ENCODE peak calls at places on chromosomes 1 and 21, in eight cellular contexts. One of them, this sample, is unnamed.

GRCh38 chr1:14590781-14591180 is 7.7 kb upstream of the KAZN start:
- ATAC-seq in activated CD8-positive, alpha-beta memory T cell treated with anti-CD3 and anti-CD28 coated beads, Interleukin-2, amount 10 ng/mL, durations not matched to agents 7 days and 5 days: no peak
- ATAC-seq in foreskin keratinocyte: no peak
- ATAC-seq in K562: peak; percentile 64
- ATAC-seq in HCT116: no peak
- ATAC-seq in naive thymus-derived CD4-positive, alpha-beta T cell: no peak
- ATAC-seq in activated T-cell treated with anti-CD3 and anti-CD28 coated beads, Interleukin-2, amount 50 U/mL, for 4 hours: no peak
- ATAC-seq in T-helper 17 cell: no peak
- ATAC-seq in this sample: no peak

GRCh38 chr1:94926365-94926914 is 470 bp downstream of the CNN3 start:
- ATAC-seq in activated T-cell treated with anti-CD3 and anti-CD28 coated beads, Interleukin-2, amount 50 U/mL, for 4 hours: peak; percentile 44
- ATAC-seq in K562: no peak
- ATAC-seq in activated CD8-positive, alpha-beta memory T cell treated with anti-CD3 and anti-CD28 coated beads, Interleukin-2, amount 10 ng/mL, durations not matched to agents 7 days and 5 days: peak; percentile 52
- ATAC-seq in foreskin keratinocyte: peak; percentile 47
- ATAC-seq in naive thymus-derived CD4-positive, alpha-beta T cell: peak; percentile 30
- ATAC-seq in HCT116: peak; percentile 56
- ATAC-seq in T-helper 17 cell: peak; percentile 19
- ATAC-seq in this sample: peak; percentile 69

GRCh38 chr1:210223174-210223904 is 9.3 kb upstream of the SERTAD4 start:
- ATAC-seq in K562: no peak
- ATAC-seq in activated T-cell treated with anti-CD3 and anti-CD28 coated beads, Interleukin-2, amount 50 U/mL, for 4 hours: no peak
- ATAC-seq in naive thymus-derived CD4-positive, alpha-beta T cell: no peak
- ATAC-seq in foreskin keratinocyte: no peak
- ATAC-seq in HCT116: no peak
- ATAC-seq in T-helper 17 cell: no peak
- ATAC-seq in activated CD8-positive, alpha-beta memory T cell treated with anti-CD3 and anti-CD28 coated beads, Interleukin-2, amount 10 ng/mL, durations not matched to agents 7 days and 5 days: no peak
- ATAC-seq in this sample: peak; percentile 22

GRCh38 chr1:204391629-204392028 is 20.0 kb downstream of the PPP1R15B start:
- ATAC-seq in activated T-cell treated with anti-CD3 and anti-CD28 coated beads, Interleukin-2, amount 50 U/mL, for 4 hours: no peak
- ATAC-seq in K562: no peak
- ATAC-seq in foreskin keratinocyte: no peak
- ATAC-seq in naive thymus-derived CD4-positive, alpha-beta T cell: no peak
- ATAC-seq in HCT116: no peak
- ATAC-seq in T-helper 17 cell: no peak
- ATAC-seq in activated CD8-positive, alpha-beta memory T cell treated with anti-CD3 and anti-CD28 coated beads, Interleukin-2, amount 10 ng/mL, durations not matched to agents 7 days and 5 days: no peak
- ATAC-seq in this sample: no peak

GRCh38 chr1:114492978-114493377 is 18.0 kb downstream of the TRIM33 start:
- ATAC-seq in T-helper 17 cell: no peak
- ATAC-seq in activated T-cell treated with anti-CD3 and anti-CD28 coated beads, Interleukin-2, amount 50 U/mL, for 4 hours: no peak
- ATAC-seq in K562: no peak
- ATAC-seq in activated CD8-positive, alpha-beta memory T cell treated with anti-CD3 and anti-CD28 coated beads, Interleukin-2, amount 10 ng/mL, durations not matched to agents 7 days and 5 days: no peak
- ATAC-seq in naive thymus-derived CD4-positive, alpha-beta T cell: no peak
- ATAC-seq in foreskin keratinocyte: no peak
- ATAC-seq in HCT116: no peak
- ATAC-seq in this sample: no peak

GRCh38 chr21:39016740-39017315 is 166.4 kb downstream of the PSMG1 start:
- ATAC-seq in HCT116: no peak
- ATAC-seq in activated T-cell treated with anti-CD3 and anti-CD28 coated beads, Interleukin-2, amount 50 U/mL, for 4 hours: no peak
- ATAC-seq in activated CD8-positive, alpha-beta memory T cell treated with anti-CD3 and anti-CD28 coated beads, Interleukin-2, amount 10 ng/mL, durations not matched to agents 7 days and 5 days: no peak
- ATAC-seq in naive thymus-derived CD4-positive, alpha-beta T cell: peak; percentile 84
- ATAC-seq in foreskin keratinocyte: no peak
- ATAC-seq in K562: no peak
- ATAC-seq in T-helper 17 cell: peak; percentile 41
- ATAC-seq in this sample: peak; percentile 77

GRCh38 chr1:158049867-158050266 is 56.4 kb downstream of the KIRREL1 start:
- ATAC-seq in naive thymus-derived CD4-positive, alpha-beta T cell: no peak
- ATAC-seq in K562: no peak
- ATAC-seq in activated CD8-positive, alpha-beta memory T cell treated with anti-CD3 and anti-CD28 coated beads, Interleukin-2, amount 10 ng/mL, durations not matched to agents 7 days and 5 days: no peak
- ATAC-seq in T-helper 17 cell: no peak
- ATAC-seq in activated T-cell treated with anti-CD3 and anti-CD28 coated beads, Interleukin-2, amount 50 U/mL, for 4 hours: no peak
- ATAC-seq in foreskin keratinocyte: no peak
- ATAC-seq in HCT116: no peak
- ATAC-seq in this sample: peak; percentile 37

GRCh38 chr21:32364801-32365200 is 28.0 kb downstream of the URB1 start:
- ATAC-seq in T-helper 17 cell: no peak
- ATAC-seq in HCT116: peak; percentile 63
- ATAC-seq in naive thymus-derived CD4-positive, alpha-beta T cell: no peak
- ATAC-seq in activated CD8-positive, alpha-beta memory T cell treated with anti-CD3 and anti-CD28 coated beads, Interleukin-2, amount 10 ng/mL, durations not matched to agents 7 days and 5 days: no peak
- ATAC-seq in K562: no peak
- ATAC-seq in activated T-cell treated with anti-CD3 and anti-CD28 coated beads, Interleukin-2, amount 50 U/mL, for 4 hours: no peak
- ATAC-seq in foreskin keratinocyte: peak; percentile 63
- ATAC-seq in this sample: no peak

GRCh38 chr21:42013338-42013737 is 3.2 kb upstream of the ZBTB21 start:
- ATAC-seq in foreskin keratinocyte: no peak
- ATAC-seq in activated CD8-positive, alpha-beta memory T cell treated with anti-CD3 and anti-CD28 coated beads, Interleukin-2, amount 10 ng/mL, durations not matched to agents 7 days and 5 days: no peak
- ATAC-seq in T-helper 17 cell: no peak
- ATAC-seq in activated T-cell treated with anti-CD3 and anti-CD28 coated beads, Interleukin-2, amount 50 U/mL, for 4 hours: no peak
- ATAC-seq in K562: no peak
- ATAC-seq in HCT116: no peak
- ATAC-seq in naive thymus-derived CD4-positive, alpha-beta T cell: no peak
- ATAC-seq in this sample: no peak

GRCh38 chr1:119966020-119966419 is 69.7 kb upstream of the ADAM30 start:
- ATAC-seq in naive thymus-derived CD4-positive, alpha-beta T cell: no peak
- ATAC-seq in activated CD8-positive, alpha-beta memory T cell treated with anti-CD3 and anti-CD28 coated beads, Interleukin-2, amount 10 ng/mL, durations not matched to agents 7 days and 5 days: no peak
- ATAC-seq in HCT116: no peak
- ATAC-seq in activated T-cell treated with anti-CD3 and anti-CD28 coated beads, Interleukin-2, amount 50 U/mL, for 4 hours: no peak
- ATAC-seq in foreskin keratinocyte: no peak
- ATAC-seq in T-helper 17 cell: no peak
- ATAC-seq in K562: no peak
- ATAC-seq in this sample: peak; percentile 32

GRCh38 chr1:151085953-151086559 is 15.5 kb downstream of the GABPB2 start:
- ATAC-seq in HCT116: no peak
- ATAC-seq in naive thymus-derived CD4-positive, alpha-beta T cell: no peak
- ATAC-seq in activated CD8-positive, alpha-beta memory T cell treated with anti-CD3 and anti-CD28 coated beads, Interleukin-2, amount 10 ng/mL, durations not matched to agents 7 days and 5 days: no peak
- ATAC-seq in foreskin keratinocyte: no peak
- ATAC-seq in T-helper 17 cell: no peak
- ATAC-seq in activated T-cell treated with anti-CD3 and anti-CD28 coated beads, Interleukin-2, amount 50 U/mL, for 4 hours: no peak
- ATAC-seq in K562: no peak
- ATAC-seq in this sample: no peak

GRCh38 chr1:233675893-233676292 is 62.0 kb downstream of the KCNK1 start:
- ATAC-seq in T-helper 17 cell: no peak
- ATAC-seq in foreskin keratinocyte: no peak
- ATAC-seq in K562: peak; percentile 87
- ATAC-seq in activated CD8-positive, alpha-beta memory T cell treated with anti-CD3 and anti-CD28 coated beads, Interleukin-2, amount 10 ng/mL, durations not matched to agents 7 days and 5 days: no peak
- ATAC-seq in activated T-cell treated with anti-CD3 and anti-CD28 coated beads, Interleukin-2, amount 50 U/mL, for 4 hours: no peak
- ATAC-seq in naive thymus-derived CD4-positive, alpha-beta T cell: no peak
- ATAC-seq in HCT116: peak; percentile 78
- ATAC-seq in this sample: no peak

GRCh38 chr21:16302851-16303282 is 573.1 kb downstream of the USP25 start:
- ATAC-seq in K562: no peak
- ATAC-seq in foreskin keratinocyte: no peak
- ATAC-seq in activated T-cell treated with anti-CD3 and anti-CD28 coated beads, Interleukin-2, amount 50 U/mL, for 4 hours: no peak
- ATAC-seq in naive thymus-derived CD4-positive, alpha-beta T cell: no peak
- ATAC-seq in activated CD8-positive, alpha-beta memory T cell treated with anti-CD3 and anti-CD28 coated beads, Interleukin-2, amount 10 ng/mL, durations not matched to agents 7 days and 5 days: no peak
- ATAC-seq in T-helper 17 cell: no peak
- ATAC-seq in HCT116: no peak
- ATAC-seq in this sample: no peak

GRCh38 chr1:3174487-3175247 is 105.7 kb downstream of the PRDM16 start:
- ATAC-seq in foreskin keratinocyte: no peak
- ATAC-seq in HCT116: no peak
- ATAC-seq in activated CD8-positive, alpha-beta memory T cell treated with anti-CD3 and anti-CD28 coated beads, Interleukin-2, amount 10 ng/mL, durations not matched to agents 7 days and 5 days: no peak
- ATAC-seq in T-helper 17 cell: no peak
- ATAC-seq in activated T-cell treated with anti-CD3 and anti-CD28 coated beads, Interleukin-2, amount 50 U/mL, for 4 hours: no peak
- ATAC-seq in naive thymus-derived CD4-positive, alpha-beta T cell: peak; percentile 43
- ATAC-seq in K562: no peak
- ATAC-seq in this sample: no peak

GRCh38 chr21:26982767-26983166 is 15.9 kb upstream of the ADAMTS5 start:
- ATAC-seq in foreskin keratinocyte: peak; percentile 99
- ATAC-seq in activated T-cell treated with anti-CD3 and anti-CD28 coated beads, Interleukin-2, amount 50 U/mL, for 4 hours: no peak
- ATAC-seq in K562: no peak
- ATAC-seq in T-helper 17 cell: no peak
- ATAC-seq in activated CD8-positive, alpha-beta memory T cell treated with anti-CD3 and anti-CD28 coated beads, Interleukin-2, amount 10 ng/mL, durations not matched to agents 7 days and 5 days: no peak
- ATAC-seq in HCT116: no peak
- ATAC-seq in naive thymus-derived CD4-positive, alpha-beta T cell: no peak
- ATAC-seq in this sample: no peak

GRCh38 chr1:185446131-185446530 is 129.1 kb upstream of the IVNS1ABP start:
- ATAC-seq in foreskin keratinocyte: no peak
- ATAC-seq in HCT116: no peak
- ATAC-seq in T-helper 17 cell: no peak
- ATAC-seq in activated CD8-positive, alpha-beta memory T cell treated with anti-CD3 and anti-CD28 coated beads, Interleukin-2, amount 10 ng/mL, durations not matched to agents 7 days and 5 days: no peak
- ATAC-seq in activated T-cell treated with anti-CD3 and anti-CD28 coated beads, Interleukin-2, amount 50 U/mL, for 4 hours: no peak
- ATAC-seq in naive thymus-derived CD4-positive, alpha-beta T cell: no peak
- ATAC-seq in K562: no peak
- ATAC-seq in this sample: no peak

GRCh38 chr1:226736001-226736907 is 2.8 kb downstream of the ITPKB start:
- ATAC-seq in activated CD8-positive, alpha-beta memory T cell treated with anti-CD3 and anti-CD28 coated beads, Interleukin-2, amount 10 ng/mL, durations not matched to agents 7 days and 5 days: no peak
- ATAC-seq in K562: no peak
- ATAC-seq in activated T-cell treated with anti-CD3 and anti-CD28 coated beads, Interleukin-2, amount 50 U/mL, for 4 hours: no peak
- ATAC-seq in naive thymus-derived CD4-positive, alpha-beta T cell: no peak
- ATAC-seq in HCT116: no peak
- ATAC-seq in T-helper 17 cell: no peak
- ATAC-seq in foreskin keratinocyte: no peak
- ATAC-seq in this sample: no peak

GRCh38 chr1:235986869-235987268 is 78.0 kb downstream of the NID1 start:
- ATAC-seq in T-helper 17 cell: no peak
- ATAC-seq in activated T-cell treated with anti-CD3 and anti-CD28 coated beads, Interleukin-2, amount 50 U/mL, for 4 hours: no peak
- ATAC-seq in foreskin keratinocyte: no peak
- ATAC-seq in activated CD8-positive, alpha-beta memory T cell treated with anti-CD3 and anti-CD28 coated beads, Interleukin-2, amount 10 ng/mL, durations not matched to agents 7 days and 5 days: no peak
- ATAC-seq in HCT116: no peak
- ATAC-seq in naive thymus-derived CD4-positive, alpha-beta T cell: no peak
- ATAC-seq in K562: no peak
- ATAC-seq in this sample: no peak

GRCh38 chr1:89546082-89546889 is 21.7 kb downstream of the LRRC8B start:
- ATAC-seq in T-helper 17 cell: no peak
- ATAC-seq in foreskin keratinocyte: peak; percentile 69
- ATAC-seq in K562: peak; percentile 7
- ATAC-seq in naive thymus-derived CD4-positive, alpha-beta T cell: no peak
- ATAC-seq in activated CD8-positive, alpha-beta memory T cell treated with anti-CD3 and anti-CD28 coated beads, Interleukin-2, amount 10 ng/mL, durations not matched to agents 7 days and 5 days: peak; percentile 37
- ATAC-seq in HCT116: no peak
- ATAC-seq in activated T-cell treated with anti-CD3 and anti-CD28 coated beads, Interleukin-2, amount 50 U/mL, for 4 hours: peak; percentile 12
- ATAC-seq in this sample: peak; percentile 74

GRCh38 chr1:36256558-36257374 is 32.5 kb downstream of the THRAP3 start:
- ATAC-seq in activated T-cell treated with anti-CD3 and anti-CD28 coated beads, Interleukin-2, amount 50 U/mL, for 4 hours: no peak
- ATAC-seq in activated CD8-positive, alpha-beta memory T cell treated with anti-CD3 and anti-CD28 coated beads, Interleukin-2, amount 10 ng/mL, durations not matched to agents 7 days and 5 days: no peak
- ATAC-seq in T-helper 17 cell: no peak
- ATAC-seq in foreskin keratinocyte: no peak
- ATAC-seq in naive thymus-derived CD4-positive, alpha-beta T cell: no peak
- ATAC-seq in K562: peak; percentile 46
- ATAC-seq in HCT116: no peak
- ATAC-seq in this sample: no peak

GRCh38 chr1:1461721-1462317 is 9.7 kb upstream of the ATAD3B start:
- ATAC-seq in naive thymus-derived CD4-positive, alpha-beta T cell: no peak
- ATAC-seq in T-helper 17 cell: no peak
- ATAC-seq in activated T-cell treated with anti-CD3 and anti-CD28 coated beads, Interleukin-2, amount 50 U/mL, for 4 hours: no peak
- ATAC-seq in activated CD8-positive, alpha-beta memory T cell treated with anti-CD3 and anti-CD28 coated beads, Interleukin-2, amount 10 ng/mL, durations not matched to agents 7 days and 5 days: no peak
- ATAC-seq in K562: peak; percentile 24
- ATAC-seq in foreskin keratinocyte: peak; percentile 10
- ATAC-seq in HCT116: peak; percentile 57
- ATAC-seq in this sample: peak; percentile 18

GRCh38 chr1:224851210-224851849 is 78.1 kb upstream of the DNAH14 start:
- ATAC-seq in activated T-cell treated with anti-CD3 and anti-CD28 coated beads, Interleukin-2, amount 50 U/mL, for 4 hours: no peak
- ATAC-seq in K562: peak; percentile 89
- ATAC-seq in HCT116: peak; percentile 90
- ATAC-seq in activated CD8-positive, alpha-beta memory T cell treated with anti-CD3 and anti-CD28 coated beads, Interleukin-2, amount 10 ng/mL, durations not matched to agents 7 days and 5 days: peak; percentile 57
- ATAC-seq in T-helper 17 cell: peak; percentile 39
- ATAC-seq in foreskin keratinocyte: peak; percentile 66
- ATAC-seq in naive thymus-derived CD4-positive, alpha-beta T cell: peak; percentile 38
- ATAC-seq in this sample: peak; percentile 91